ENCODE peak calls at places on chromosomes 11 and 22, in four cellular contexts. One of them, this sample, is unnamed.

GRCh38 chr11:1917523-1918435 is 1.7 kb upstream of the TNNT3 start:
- DNase-seq in sciatic nerve: no peak
- DNase-seq in HTR-8/SVneo: no peak
- DNase-seq in central memory CD4-positive, alpha-beta T cell: no peak
- DNase-seq in this sample: no peak

GRCh38 chr22:37971475-37972434 is 12.6 kb downstream of the SOX10 start:
- DNase-seq in sciatic nerve: no peak
- DNase-seq in HTR-8/SVneo: no peak
- DNase-seq in central memory CD4-positive, alpha-beta T cell: no peak
- DNase-seq in this sample: no peak

GRCh38 chr22:36425977-36426523 is 38.3 kb upstream of the MYH9 start:
- DNase-seq in sciatic nerve: no peak
- DNase-seq in HTR-8/SVneo: no peak
- DNase-seq in central memory CD4-positive, alpha-beta T cell: no peak
- DNase-seq in this sample: no peak

GRCh38 chr11:133697603-133698002 is 147.7 kb downstream of the SPATA19 start:
- DNase-seq in sciatic nerve: no peak
- DNase-seq in HTR-8/SVneo: no peak
- DNase-seq in central memory CD4-positive, alpha-beta T cell: no peak
- DNase-seq in this sample: no peak

GRCh38 chr11:91742155-91742554 is 482.5 kb upstream of the FAT3 start:
- DNase-seq in sciatic nerve: no peak
- DNase-seq in HTR-8/SVneo: no peak
- DNase-seq in central memory CD4-positive, alpha-beta T cell: no peak
- DNase-seq in this sample: no peak

GRCh38 chr11:17720796-17721171 is 1.4 kb downstream of the MYOD1 start:
- DNase-seq in sciatic nerve: no peak
- DNase-seq in HTR-8/SVneo: no peak
- DNase-seq in central memory CD4-positive, alpha-beta T cell: no peak
- DNase-seq in this sample: no peak

GRCh38 chr11:122681070-122681469 is 25.5 kb downstream of the UBASH3B start:
- DNase-seq in sciatic nerve: no peak
- DNase-seq in HTR-8/SVneo: no peak
- DNase-seq in central memory CD4-positive, alpha-beta T cell: no peak
- DNase-seq in this sample: no peak

GRCh38 chr11:59944761-59945160 is 6.5 kb downstream of the OOSP1 start:
- DNase-seq in sciatic nerve: no peak
- DNase-seq in HTR-8/SVneo: no peak
- DNase-seq in central memory CD4-positive, alpha-beta T cell: no peak
- DNase-seq in this sample: no peak

GRCh38 chr11:126452718-126453117 is 97.2 kb downstream of the ST3GAL4 start:
- DNase-seq in sciatic nerve: no peak
- DNase-seq in HTR-8/SVneo: no peak
- DNase-seq in central memory CD4-positive, alpha-beta T cell: no peak
- DNase-seq in this sample: no peak

GRCh38 chr11:74100231-74100630 is 70.6 kb downstream of the C2CD3 start:
- DNase-seq in sciatic nerve: no peak
- DNase-seq in HTR-8/SVneo: no peak
- DNase-seq in central memory CD4-positive, alpha-beta T cell: no peak
- DNase-seq in this sample: no peak

GRCh38 chr11:1515082-1516060 is 28.8 kb upstream of the MOB2 start:
- DNase-seq in sciatic nerve: peak; percentile 92
- DNase-seq in HTR-8/SVneo: peak; percentile 88
- DNase-seq in central memory CD4-positive, alpha-beta T cell: peak; percentile 52
- DNase-seq in this sample: no peak

GRCh38 chr22:40525250-40525884 is 111.2 kb downstream of the MRTFA start:
- DNase-seq in sciatic nerve: no peak
- DNase-seq in HTR-8/SVneo: no peak
- DNase-seq in central memory CD4-positive, alpha-beta T cell: peak; percentile 62
- DNase-seq in this sample: no peak

GRCh38 chr22:36197065-36197440 is 4.6 kb downstream of the APOL4 start:
- DNase-seq in sciatic nerve: no peak
- DNase-seq in HTR-8/SVneo: no peak
- DNase-seq in central memory CD4-positive, alpha-beta T cell: no peak
- DNase-seq in this sample: no peak

GRCh38 chr11:9752091-9752490 is 88.2 kb downstream of the SWAP70 start:
- DNase-seq in sciatic nerve: no peak
- DNase-seq in HTR-8/SVneo: no peak
- DNase-seq in central memory CD4-positive, alpha-beta T cell: no peak
- DNase-seq in this sample: no peak

GRCh38 chr11:45209904-45210699 is 63.7 kb downstream of the PRDM11 start:
- DNase-seq in sciatic nerve: peak; percentile 77
- DNase-seq in HTR-8/SVneo: no peak
- DNase-seq in central memory CD4-positive, alpha-beta T cell: no peak
- DNase-seq in this sample: no peak

GRCh38 chr11:64347171-64347867 is 7.3 kb downstream of the CCDC88B start:
- DNase-seq in sciatic nerve: no peak
- DNase-seq in HTR-8/SVneo: no peak
- DNase-seq in central memory CD4-positive, alpha-beta T cell: no peak
- DNase-seq in this sample: no peak

GRCh38 chr11:32597914-32598313 is 14.3 kb downstream of the EIF3M start:
- DNase-seq in sciatic nerve: no peak
- DNase-seq in HTR-8/SVneo: no peak
- DNase-seq in central memory CD4-positive, alpha-beta T cell: no peak
- DNase-seq in this sample: no peak

GRCh38 chr11:122089111-122089510 is 26.9 kb downstream of the BLID start:
- DNase-seq in sciatic nerve: no peak
- DNase-seq in HTR-8/SVneo: no peak
- DNase-seq in central memory CD4-positive, alpha-beta T cell: no peak
- DNase-seq in this sample: no peak

GRCh38 chr22:19172213-19173046 is 6.1 kb downstream of the SLC25A1 start:
- DNase-seq in sciatic nerve: no peak
- DNase-seq in HTR-8/SVneo: no peak
- DNase-seq in central memory CD4-positive, alpha-beta T cell: no peak
- DNase-seq in this sample: no peak

GRCh38 chr11:125358254-125358840 is 137.7 kb downstream of the FEZ1 start:
- DNase-seq in sciatic nerve: no peak
- DNase-seq in HTR-8/SVneo: no peak
- DNase-seq in central memory CD4-positive, alpha-beta T cell: no peak
- DNase-seq in this sample: no peak

GRCh38 chr11:130545449-130546072 is 97.1 kb downstream of the ADAMTS15 start:
- DNase-seq in sciatic nerve: no peak
- DNase-seq in HTR-8/SVneo: no peak
- DNase-seq in central memory CD4-positive, alpha-beta T cell: no peak
- DNase-seq in this sample: no peak

GRCh38 chr11:56521955-56522354 is 21.1 kb downstream of the OR5M11 start:
- DNase-seq in sciatic nerve: no peak
- DNase-seq in HTR-8/SVneo: no peak
- DNase-seq in central memory CD4-positive, alpha-beta T cell: no peak
- DNase-seq in this sample: no peak

GRCh38 chr11:46330154-46330886 is 16.9 kb upstream of the DGKZ start:
- DNase-seq in sciatic nerve: no peak
- DNase-seq in HTR-8/SVneo: no peak
- DNase-seq in central memory CD4-positive, alpha-beta T cell: no peak
- DNase-seq in this sample: no peak

GRCh38 chr11:117199061-117199915 is at the start of gene TAGLN:
- DNase-seq in sciatic nerve: peak; percentile 85
- DNase-seq in HTR-8/SVneo: peak; percentile 67
- DNase-seq in central memory CD4-positive, alpha-beta T cell: no peak
- DNase-seq in this sample: no peak

GRCh38 chr11:44880953-44881352 is 69.7 kb downstream of the TP53I11 start:
- DNase-seq in sciatic nerve: no peak
- DNase-seq in HTR-8/SVneo: no peak
- DNase-seq in central memory CD4-positive, alpha-beta T cell: no peak
- DNase-seq in this sample: no peak

GRCh38 chr22:41447435-41448188 is 1.0 kb upstream of the TOB2 start:
- DNase-seq in sciatic nerve: peak; percentile 84
- DNase-seq in HTR-8/SVneo: no peak
- DNase-seq in central memory CD4-positive, alpha-beta T cell: peak; percentile 54
- DNase-seq in this sample: no peak

GRCh38 chr11:104690243-104690642 is 208.0 kb downstream of the CASP12 start:
- DNase-seq in sciatic nerve: no peak
- DNase-seq in HTR-8/SVneo: no peak
- DNase-seq in central memory CD4-positive, alpha-beta T cell: no peak
- DNase-seq in this sample: no peak

GRCh38 chr11:32421992-32422391 is 13.3 kb downstream of the WT1 start:
- DNase-seq in sciatic nerve: no peak
- DNase-seq in HTR-8/SVneo: no peak
- DNase-seq in central memory CD4-positive, alpha-beta T cell: no peak
- DNase-seq in this sample: no peak

GRCh38 chr11:46562527-46562926 is 31.3 kb downstream of the AMBRA1 start:
- DNase-seq in sciatic nerve: no peak
- DNase-seq in HTR-8/SVneo: no peak
- DNase-seq in central memory CD4-positive, alpha-beta T cell: no peak
- DNase-seq in this sample: no peak

GRCh38 chr22:33126881-33127280 is 68.7 kb upstream of the SYN3 start:
- DNase-seq in sciatic nerve: no peak
- DNase-seq in HTR-8/SVneo: no peak
- DNase-seq in central memory CD4-positive, alpha-beta T cell: no peak
- DNase-seq in this sample: no peak

GRCh38 chr11:123408619-123409455 is 21.2 kb upstream of the GRAMD1B start:
- DNase-seq in sciatic nerve: no peak
- DNase-seq in HTR-8/SVneo: no peak
- DNase-seq in central memory CD4-positive, alpha-beta T cell: no peak
- DNase-seq in this sample: no peak

GRCh38 chr22:19779685-19780268 is 19.2 kb downstream of the TBX1 start:
- DNase-seq in sciatic nerve: no peak
- DNase-seq in HTR-8/SVneo: no peak
- DNase-seq in central memory CD4-positive, alpha-beta T cell: no peak
- DNase-seq in this sample: no peak

GRCh38 chr11:2472428-2473186 is 27.8 kb downstream of the KCNQ1 start:
- DNase-seq in sciatic nerve: peak; percentile 35
- DNase-seq in HTR-8/SVneo: no peak
- DNase-seq in central memory CD4-positive, alpha-beta T cell: no peak
- DNase-seq in this sample: no peak

GRCh38 chr22:49205401-49205800 is 622.3 kb downstream of the BRD1 start:
- DNase-seq in sciatic nerve: peak; percentile 37
- DNase-seq in HTR-8/SVneo: no peak
- DNase-seq in central memory CD4-positive, alpha-beta T cell: no peak
- DNase-seq in this sample: no peak

GRCh38 chr22:35838849-35839646 is 121.4 kb downstream of the APOL5 start:
- DNase-seq in sciatic nerve: no peak
- DNase-seq in HTR-8/SVneo: no peak
- DNase-seq in central memory CD4-positive, alpha-beta T cell: no peak
- DNase-seq in this sample: no peak

GRCh38 chr11:47768090-47768620 is 1.0 kb upstream of the FNBP4 start:
- DNase-seq in sciatic nerve: peak; percentile 75
- DNase-seq in HTR-8/SVneo: peak; percentile 81
- DNase-seq in central memory CD4-positive, alpha-beta T cell: no peak
- DNase-seq in this sample: peak; percentile 82

GRCh38 chr22:46849101-46849500 is 86.7 kb downstream of the TBC1D22A start:
- DNase-seq in sciatic nerve: no peak
- DNase-seq in HTR-8/SVneo: no peak
- DNase-seq in central memory CD4-positive, alpha-beta T cell: no peak
- DNase-seq in this sample: no peak

GRCh38 chr11:17376493-17376892 is 12.0 kb downstream of the KCNJ11 start:
- DNase-seq in sciatic nerve: no peak
- DNase-seq in HTR-8/SVneo: no peak
- DNase-seq in central memory CD4-positive, alpha-beta T cell: no peak
- DNase-seq in this sample: no peak